ENCODE peak calls at places on chromosome 22, in nine cellular contexts. J, E, F, U, H, T, D, B and P are unnamed samples.

GRCh38 chr22:17746916-17747315 is 27.4 kb downstream of the BID start:
- DNase-seq in T (no peak), D (no peak), F (no peak), J (no peak), E (no peak), H (no peak), U (no peak), B (no peak), P (no peak)

GRCh38 chr22:43346521-43346929 is 3.4 kb upstream of the SCUBE1 start:
- DNase-seq in T (peak; percentile 87), F (no peak), B (peak; percentile 33), U (peak; percentile 56), D (peak; percentile 30), E (no peak), J (peak; percentile 67), H (peak; percentile 67), P (no peak)

GRCh38 chr22:48783821-48784266 is 1043.8 kb downstream of the BRD1 start:
- DNase-seq in F (no peak), T (no peak), J (no peak), U (no peak), H (no peak), E (no peak), D (peak; percentile 55), B (no peak), P (peak; percentile 81)

GRCh38 chr22:36946436-36947158 is 33.2 kb downstream of the CSF2RB start:
- DNase-seq in E (no peak), D (no peak), U (peak; percentile 31), T (no peak), B (peak; percentile 28), J (no peak), H (no peak), F (peak; percentile 3), P (no peak)

GRCh38 chr22:25352294-25352680 is 132.8 kb downstream of the CRYBB2 start:
- DNase-seq in J (no peak), F (no peak), D (no peak), U (no peak), T (no peak), E (no peak), H (no peak), B (no peak), P (no peak)

GRCh38 chr22:35310556-35311550 is 11.2 kb downstream of the TOM1 start:
- DNase-seq in H (no peak), E (no peak), J (no peak), D (peak; percentile 68), F (no peak), U (peak; percentile 68), B (peak; percentile 6), T (no peak), P (no peak)

GRCh38 chr22:39559456-39560105 is 11.0 kb upstream of the CACNA1I start:
- DNase-seq in F (peak; percentile 19), D (no peak), B (no peak), U (no peak), H (no peak), J (no peak), E (no peak), T (peak; percentile 86), P (no peak)

GRCh38 chr22:41668971-41669911 is 19.4 kb downstream of the SNU13 start:
- DNase-seq in U (no peak), F (peak; percentile 75), D (no peak), B (peak; percentile 75), T (no peak), J (no peak), E (peak; percentile 39), H (no peak), P (no peak)

GRCh38 chr22:19260804-19261203 is 30.7 kb downstream of the CLTCL1 start:
- DNase-seq in F (no peak), U (no peak), J (no peak), B (no peak), E (no peak), T (no peak), D (no peak), H (no peak), P (no peak)

GRCh38 chr22:19265779-19266178 is 25.7 kb downstream of the CLTCL1 start:
- DNase-seq in H (no peak), E (no peak), B (no peak), F (no peak), D (no peak), U (no peak), J (no peak), T (no peak), P (no peak)

GRCh38 chr22:19258371-19258770 is 33.1 kb downstream of the CLTCL1 start:
- DNase-seq in H (no peak), U (no peak), J (no peak), B (no peak), F (no peak), D (no peak), T (no peak), E (no peak), P (no peak)

DNA sequence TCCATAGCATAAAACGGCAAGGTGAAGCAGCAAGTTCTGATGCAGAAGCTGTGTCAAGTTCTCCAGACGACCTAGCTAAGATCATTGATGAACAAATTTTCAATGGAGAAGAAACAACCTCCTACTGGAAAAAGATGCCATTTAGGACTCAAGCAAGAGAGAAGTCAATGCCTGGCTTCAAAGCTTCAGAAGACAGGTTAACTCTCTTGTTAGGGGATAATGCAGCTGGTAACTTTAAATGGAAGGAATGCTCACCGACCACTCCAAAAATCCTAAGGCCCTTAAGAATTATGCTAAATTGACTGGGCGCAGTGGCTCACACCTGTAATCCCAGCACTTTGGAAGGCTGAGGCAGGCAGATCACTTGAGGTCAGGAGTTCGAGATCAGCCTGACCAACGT is 31.3 kb downstream of the CLTCL1 start:
- DNase-seq in D (no peak), B (no peak), J (no peak), H (no peak), T (no peak), F (no peak), U (no peak), E (no peak), P (no peak)
- H3K4me3 ChIP-seq in D (no peak overlapping the region), B (no peak overlapping the region), J (no peak overlapping the region), H (peak overlapping the region; percentile 45), T (no peak overlapping the region), F (no peak overlapping the region), U (peak overlapping the region; percentile 53), E (no peak overlapping the region), P (no peak overlapping the region)

GRCh38 chr22:46251266-46251665 is 1.2 kb upstream of the CDPF1 start:
- DNase-seq in D (no peak), E (no peak), H (no peak), J (no peak), F (no peak), U (no peak), T (no peak), B (no peak), P (no peak)

GRCh38 chr22:46250035-46250782 is at the start of gene CDPF1:
- DNase-seq in H (peak; percentile 95), E (peak; percentile 37), U (peak; percentile 91), F (peak; percentile 82), D (peak; percentile 73), T (peak; percentile 89), J (peak; percentile 95), B (peak; percentile 77), P (peak; percentile 86)

GRCh38 chr22:46251816-46252380 is 1.8 kb upstream of the CDPF1 start:
- DNase-seq in T (no peak), D (no peak), F (no peak), H (no peak), U (peak; percentile 65), J (no peak), E (no peak), B (no peak), P (no peak)

GRCh38 chr22:46247443-46247975 is 2.6 kb downstream of the CDPF1 start:
- DNase-seq in J (no peak), B (no peak), T (no peak), E (no peak), F (no peak), H (no peak), U (no peak), D (no peak), P (no peak)

GRCh38 chr22:46250783-46251125 is 661 bp upstream of the CDPF1 start:
- DNase-seq in J (no peak), H (no peak), E (no peak), T (peak; percentile 67), F (no peak), D (no peak), U (no peak), B (no peak), P (no peak)
- H3K4me3 ChIP-seq in J (peak overlapping the region; percentile 97), H (peak overlapping the region; percentile 93), E (peak overlapping the region; percentile 86), T (peak overlapping the region; percentile 62), F (peak overlapping the region; percentile 86), D (peak overlapping the region; percentile 89), U (peak overlapping the region; percentile 48), B (peak overlapping the region; percentile 91), P (peak overlapping the region; percentile 82)

DNA sequence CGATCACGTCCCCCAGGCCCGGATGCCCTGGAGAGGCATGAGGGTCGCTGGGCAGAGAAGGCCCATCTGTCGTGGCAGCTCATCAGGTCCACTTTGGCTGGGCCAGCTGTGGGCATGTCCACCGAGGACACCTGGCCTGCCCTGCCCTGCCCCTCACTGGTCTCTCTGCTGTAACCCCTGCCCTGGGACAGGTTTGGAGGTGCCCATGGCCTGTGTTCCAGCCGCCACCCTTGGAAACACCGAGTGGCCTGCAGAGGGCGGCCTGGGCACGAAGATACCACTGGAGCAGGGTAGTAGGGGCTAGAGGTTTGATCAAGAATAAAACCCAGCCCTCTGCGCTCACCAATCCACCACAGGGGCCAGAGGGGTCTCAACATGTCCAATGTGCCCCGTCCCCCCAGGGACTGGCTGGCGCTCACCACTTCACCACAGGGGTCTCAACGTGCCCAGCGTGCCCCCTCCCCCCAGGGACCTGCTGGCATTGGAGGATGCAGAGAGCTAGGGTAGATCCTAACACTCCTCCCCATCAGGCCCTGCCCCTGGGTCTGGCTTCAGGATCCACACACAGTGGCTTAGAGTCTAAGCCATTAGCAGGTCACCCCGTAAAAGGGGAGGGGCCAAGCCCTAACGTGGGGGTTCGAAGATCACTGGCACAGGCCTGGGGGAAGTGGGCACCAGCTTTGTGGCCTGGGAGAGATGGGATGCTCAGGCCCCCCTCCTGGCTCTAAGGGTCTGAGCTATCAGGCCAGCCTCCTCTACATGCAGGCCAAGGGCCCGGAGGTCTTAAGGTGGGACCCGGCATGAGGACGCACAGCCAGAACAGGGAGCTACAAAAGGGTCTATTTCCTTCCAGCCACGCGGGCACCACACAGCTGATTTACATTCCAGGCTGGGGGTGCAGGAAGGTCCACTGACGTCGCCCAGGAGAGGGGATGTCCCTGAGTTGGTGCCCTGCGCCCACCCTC is 1.3 kb upstream of the HDAC10 start:
- DNase-seq in U (peak; percentile 77), T (peak; percentile 85), J (peak; percentile 87), F (no peak), E (no peak), B (peak; percentile 70), D (peak; percentile 39), H (peak; percentile 79), P (peak; percentile 64)
- H3K4me3 ChIP-seq in U (no peak overlapping the region), T (no peak overlapping the region), J (no peak overlapping the region), F (no peak overlapping the region), E (no peak overlapping the region), B (no peak overlapping the region), D (peak overlapping the region; percentile 92), H (peak overlapping the region; percentile 89), P (no peak overlapping the region)

GRCh38 chr22:45571089-45571488 is 68.4 kb downstream of the FBLN1 start:
- DNase-seq in H (no peak), U (no peak), F (no peak), T (no peak), B (no peak), E (no peak), J (no peak), D (no peak), P (no peak)

GRCh38 chr22:45575173-45575572 is 72.5 kb downstream of the FBLN1 start:
- DNase-seq in U (no peak), D (no peak), H (no peak), B (no peak), J (peak; percentile 29), T (no peak), F (no peak), E (no peak), P (no peak)

GRCh38 chr22:45575607-45576272 is 73.1 kb downstream of the FBLN1 start:
- DNase-seq in B (no peak), D (no peak), T (no peak), E (no peak), F (no peak), H (no peak), J (peak; percentile 46), U (no peak), P (no peak)

GRCh38 chr22:45574069-45574703 is 71.5 kb downstream of the FBLN1 start:
- DNase-seq in D (no peak), B (no peak), F (no peak), E (no peak), J (peak; percentile 28), T (no peak), U (no peak), H (no peak), P (peak; percentile 85)

GRCh38 chr22:45572444-45572843 is 69.8 kb downstream of the FBLN1 start:
- DNase-seq in J (peak; percentile 26), T (no peak), B (no peak), F (peak; percentile 61), H (no peak), U (no peak), E (no peak), D (no peak), P (no peak)
- H3K4me3 ChIP-seq in J (no peak overlapping the region), T (no peak overlapping the region), B (no peak overlapping the region), F (no peak overlapping the region), H (no peak overlapping the region), U (no peak overlapping the region), E (no peak overlapping the region), D (no peak overlapping the region), P (no peak overlapping the region)